ENCODE peak calls at places on chromosomes 12 and 14, in seven cellular contexts. A is GM06990, W is AG10803, G is neural progenitor cell, P is gastrocnemius medialis, V is psoas muscle, I is BJ. L is an unnamed sample.

GRCh38 chr12:127629066-127629820 is 637.7 kb upstream of the TMEM132C start:
- DNase-seq in G (no peak), I (no peak), V (no peak), A (no peak), W (peak), P (no peak), L (no peak)

GRCh38 chr12:89980236-89980635 is 271.6 kb upstream of the ATP2B1 start:
- DNase-seq in V (no peak), P (no peak), A (no peak), G (no peak), W (peak), I (peak), L (no peak)

GRCh38 chr14:100605706-100606686 is 18.8 kb upstream of the BEGAIN start:
- DNase-seq in A (no peak), P (no peak), I (no peak), G (peak), V (no peak), W (no peak), L (no peak)

GRCh38 chr14:21993837-21994236 is 320.2 kb upstream of the OR4E1 start:
- DNase-seq in G (no peak), A (no peak), I (no peak), W (no peak), V (no peak), P (no peak), L (no peak)

GRCh38 chr12:130254476-130255276 is 83.0 kb upstream of the PIWIL1 start:
- DNase-seq in G (peak), P (no peak), V (no peak), W (no peak), I (no peak), A (no peak), L (no peak)

GRCh38 chr14:81206115-81206514 is 14.6 kb downstream of the GTF2A1 start:
- DNase-seq in A (no peak), V (no peak), P (no peak), W (no peak), G (no peak), I (no peak), L (no peak)

GRCh38 chr12:51814311-51815088 is 34.0 kb downstream of the FIGNL2 start:
- DNase-seq in P (no peak), W (peak), G (peak), A (peak), I (no peak), V (peak), L (no peak)

GRCh38 chr12:1328385-1328784 is 266.0 kb downstream of the FBXL14 start:
- DNase-seq in G (no peak), P (no peak), V (peak), A (no peak), I (no peak), W (no peak), L (no peak)

DNA sequence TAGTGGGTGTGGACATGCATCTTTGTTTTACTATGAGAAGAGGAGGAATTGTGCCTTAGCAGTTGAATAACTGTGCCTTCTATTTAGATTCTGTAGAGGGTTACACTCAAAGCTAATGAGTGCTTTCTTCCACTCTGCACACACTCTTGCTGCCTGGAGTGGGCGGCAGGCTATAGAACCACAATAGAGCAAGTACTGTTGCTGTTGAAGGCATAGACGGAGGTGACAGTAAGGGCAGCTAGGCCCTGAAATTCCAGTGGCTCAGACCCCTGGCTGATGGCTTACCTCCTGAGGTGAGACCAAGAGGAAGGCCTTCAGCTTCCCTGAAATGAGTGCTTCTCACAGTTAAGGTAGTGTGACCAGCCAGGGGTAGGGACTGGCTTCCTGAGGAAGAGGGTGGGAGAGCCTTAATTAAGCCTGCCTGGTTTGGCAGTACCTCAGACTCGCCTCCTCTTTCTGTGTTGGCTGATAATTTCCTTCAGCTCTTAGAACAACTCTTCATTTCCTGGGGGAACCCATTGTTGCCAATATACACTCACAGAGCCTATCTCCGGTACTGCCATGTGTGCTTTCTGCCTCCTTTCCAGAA is 24.7 kb downstream of the SUSD6 start:
- DNase-seq in P (no peak), G (no peak), W (no peak), V (no peak), I (no peak), A (no peak), L (no peak)
- H3K4me3 ChIP-seq in P (no peak), G (no peak), W (no peak), V (no peak), I (no peak), A (no peak), L (no peak)

DNA sequence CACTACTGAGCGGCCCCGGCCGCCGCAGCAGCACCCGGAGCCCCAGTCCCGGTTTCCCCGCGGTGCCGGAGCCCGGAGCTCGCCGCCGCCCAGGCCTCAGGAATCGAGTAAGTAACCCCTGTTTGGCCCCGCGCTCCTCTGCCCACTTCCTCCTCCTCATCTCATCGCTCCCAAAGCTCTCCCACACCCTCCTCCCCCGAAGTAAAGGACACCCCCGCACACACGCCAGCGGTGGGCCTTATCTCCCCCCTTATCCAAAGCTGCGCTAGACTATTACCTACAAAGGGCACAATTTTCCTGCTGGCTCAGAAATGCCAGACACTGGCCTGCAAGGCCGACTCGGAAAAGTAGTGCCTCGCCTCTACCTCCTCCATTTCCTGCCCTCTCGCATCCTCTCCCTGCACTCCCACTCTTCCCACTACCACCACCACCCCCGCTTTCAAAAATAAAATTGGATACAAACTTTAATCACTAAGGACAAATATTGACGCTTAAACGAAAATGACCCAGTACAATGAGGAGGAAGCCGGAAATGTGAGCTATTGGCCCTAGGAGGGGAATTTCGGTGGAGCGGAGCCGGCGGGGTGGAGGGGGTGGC is 581 bp upstream of the FOXG1 start:
- DNase-seq in V (no peak), A (peak), P (no peak), I (no peak), G (peak), W (no peak), L (no peak)
- H3K4me3 ChIP-seq in V (peak), A (no peak), P (no peak), I (peak), G (peak), W (peak), L (no peak)

GRCh38 chr14:73613419-73613963 is 1.2 kb downstream of the ACOT6 start:
- DNase-seq in V (no peak), I (no peak), G (no peak), W (no peak), P (no peak), A (no peak), L (no peak)
- H3K4me3 ChIP-seq in V (peak), I (no peak), G (peak), W (no peak), P (peak), A (no peak), L (no peak)

GRCh38 chr12:32756476-32757158 is 920 bp upstream of the YARS2 start:
- DNase-seq in P (no peak), A (no peak), V (no peak), G (peak), W (no peak), I (no peak), L (no peak)
- H3K4me3 ChIP-seq in P (no peak), A (no peak), V (peak), G (peak), W (peak), I (peak), L (no peak)

DNA sequence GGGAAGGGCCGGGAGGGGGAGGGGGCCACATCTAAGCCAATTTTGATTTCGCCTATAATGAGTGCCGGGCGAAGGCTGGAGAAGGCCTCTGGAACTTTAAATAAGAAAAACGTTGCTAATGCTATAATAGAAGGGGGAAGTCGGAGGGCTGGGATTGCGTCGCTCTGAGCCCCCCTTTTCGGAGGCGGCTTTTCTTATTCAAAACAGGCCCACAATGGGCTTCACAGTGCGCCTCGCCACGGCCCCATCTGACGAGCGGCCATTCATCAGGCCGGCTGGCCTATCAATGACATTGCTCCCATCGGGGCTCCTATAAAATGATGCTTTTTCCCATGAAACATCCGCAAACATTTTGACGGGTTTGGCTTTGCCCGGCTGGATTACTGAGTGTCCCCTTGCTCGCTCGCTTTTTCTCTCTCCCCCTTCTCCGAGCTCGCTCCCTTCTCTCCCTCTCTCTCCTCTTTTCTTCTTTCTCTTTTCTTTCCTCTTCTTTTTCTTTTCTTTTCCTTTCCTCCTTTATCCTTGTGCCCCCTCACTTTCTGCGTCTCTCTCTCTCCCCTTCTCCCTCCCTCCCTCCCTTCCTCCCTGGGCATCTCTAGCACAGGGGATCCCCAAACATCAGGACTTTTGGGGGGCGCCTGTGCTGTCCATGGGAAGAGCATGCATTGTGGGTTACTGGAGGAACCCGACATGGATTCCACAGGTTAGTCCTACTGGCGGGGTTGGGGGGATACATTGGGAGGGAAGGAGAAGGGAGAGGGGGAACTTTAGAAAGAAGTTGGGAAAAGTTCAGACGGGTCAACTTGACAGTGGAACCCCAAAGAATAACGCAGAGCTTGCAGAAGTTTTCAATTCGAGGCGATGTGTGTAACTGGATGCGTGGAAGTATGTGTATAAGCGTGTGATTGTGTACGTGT is at the start of gene RFX4:
- DNase-seq in P (no peak), W (no peak), V (no peak), I (no peak), G (peak), A (no peak), L (no peak)
- H3K4me3 ChIP-seq in P (peak), W (peak), V (peak), I (peak), G (peak), A (no peak), L (no peak)

L was measured in GM12864.